ENCODE peak calls at places on chromosomes 5 and 9, in eight cellular contexts. P is neural progenitor cell, B is mammary epithelial cell, Z is IMR-90, F is MM.1S, S is GM23248, M is OCI-LY7, E is GM23338. I is an unnamed sample.

GRCh38 chr9:94944623-94945022 is 218.1 kb downstream of the AOPEP start:
- DNase-seq in P (no peak), B (no peak), Z (peak), F (no peak), S (peak), M (no peak), E (no peak), I (no peak)

GRCh38 chr5:95669540-95669939 is 13.3 kb downstream of the SPATA9 start:
- DNase-seq in P (no peak), B (no peak), Z (peak), F (no peak), S (peak), M (no peak), E (no peak), I (no peak)

GRCh38 chr5:392431-392988 is 50.5 kb upstream of the EXOC3 start:
- DNase-seq in P (no peak), B (peak), Z (peak), F (no peak), S (peak), M (peak), E (peak), I (no peak)

GRCh38 chr5:54883374-54884194 is 101.8 kb downstream of the ESM1 start:
- DNase-seq in P (peak), B (no peak), Z (peak), F (no peak), S (peak), M (no peak), E (peak), I (no peak)

GRCh38 chr9:121725008-121725795 is 73.8 kb downstream of the DAB2IP start:
- DNase-seq in P (no peak), B (peak), Z (peak), F (no peak), S (peak), M (no peak), E (no peak), I (no peak)

GRCh38 chr5:151743535-151743934 is 14.9 kb downstream of the ATOX1 start:
- DNase-seq in P (no peak), B (no peak), Z (peak), F (no peak), S (peak), M (no peak), E (no peak), I (no peak)

GRCh38 chr5:111742595-111742994 is 14.4 kb downstream of the NREP start:
- DNase-seq in P (no peak), B (no peak), Z (peak), F (no peak), S (peak), M (no peak), E (no peak), I (no peak)

GRCh38 chr9:120099064-120099463 is 480.9 kb downstream of the CDK5RAP2 start:
- DNase-seq in P (no peak), B (no peak), Z (no peak), F (no peak), S (no peak), M (no peak), E (no peak), I (no peak)

GRCh38 chr9:70479880-70480291 is 65.4 kb upstream of the KLF9 start:
- DNase-seq in P (peak), B (no peak), Z (peak), F (no peak), S (peak), M (no peak), E (peak), I (peak)

GRCh38 chr9:15298362-15298761 is 8.7 kb downstream of the TTC39B start:
- DNase-seq in P (no peak), B (no peak), Z (no peak), F (no peak), S (no peak), M (no peak), E (no peak), I (no peak)

GRCh38 chr5:177491429-177491945 is 5.9 kb downstream of the PDLIM7 start:
- DNase-seq in P (peak), B (peak), Z (no peak), F (peak), S (peak), M (peak), E (peak), I (no peak)

GRCh38 chr5:138975098-138975847 is 100.1 kb upstream of the LRRTM2 start:
- DNase-seq in P (no peak), B (no peak), Z (peak), F (no peak), S (peak), M (no peak), E (no peak), I (no peak)

GRCh38 chr5:115873392-115873791 is 31.7 kb downstream of the AP3S1 start:
- DNase-seq in P (no peak), B (peak), Z (peak), F (no peak), S (peak), M (no peak), E (no peak), I (peak)

DNA sequence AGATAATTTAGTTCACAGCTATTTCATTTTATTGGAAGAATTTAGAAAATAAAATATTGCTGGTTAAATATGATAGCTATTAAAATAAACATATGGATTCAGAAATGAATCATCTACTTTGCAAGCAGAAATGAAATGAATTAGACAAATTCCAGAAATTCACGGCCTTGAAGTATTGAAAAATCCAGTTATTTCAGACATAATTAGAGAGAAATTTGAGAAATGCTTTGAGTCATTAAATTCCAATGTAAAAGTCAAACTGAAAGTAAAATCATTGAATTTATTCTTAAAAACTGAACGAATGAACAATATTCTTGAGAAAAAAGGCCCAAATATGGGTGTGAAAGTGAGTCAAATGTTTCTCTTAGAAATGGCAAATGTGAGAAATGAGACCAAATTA is 632.6 kb upstream of the EDIL3 start:
- DNase-seq in P (no peak), B (no peak), Z (peak), F (no peak), S (no peak), M (no peak), E (no peak), I (no peak)
- H2AFZ ChIP-seq in P (no peak), B (no peak), Z (no peak), F (no peak), S (no peak), M (no peak), E (no peak), I (no peak)

GRCh38 chr9:93059097-93059959 is 827 bp downstream of the SUSD3 start:
- DNase-seq in P (no peak), B (no peak), Z (no peak), F (peak), S (no peak), M (peak), E (no peak), I (no peak)

GRCh38 chr9:93061791-93062299 is 3.3 kb downstream of the SUSD3 start:
- DNase-seq in P (peak), B (no peak), Z (no peak), F (peak), S (no peak), M (peak), E (peak), I (no peak)

GRCh38 chr9:93059960-93060591 is 1.6 kb downstream of the SUSD3 start:
- DNase-seq in P (no peak), B (no peak), Z (no peak), F (no peak), S (no peak), M (no peak), E (peak), I (no peak)

GRCh38 chr9:93061260-93061751 is 2.8 kb downstream of the SUSD3 start:
- DNase-seq in P (no peak), B (no peak), Z (no peak), F (no peak), S (no peak), M (no peak), E (no peak), I (no peak)

GRCh38 chr9:93060746-93061259 is 2.3 kb downstream of the SUSD3 start:
- DNase-seq in P (no peak), B (no peak), Z (peak), F (no peak), S (peak), M (peak), E (no peak), I (no peak)
- H2AFZ ChIP-seq in P (no peak), B (no peak), Z (peak), F (no peak), S (peak), M (no peak), E (no peak), I (no peak)

DNA sequence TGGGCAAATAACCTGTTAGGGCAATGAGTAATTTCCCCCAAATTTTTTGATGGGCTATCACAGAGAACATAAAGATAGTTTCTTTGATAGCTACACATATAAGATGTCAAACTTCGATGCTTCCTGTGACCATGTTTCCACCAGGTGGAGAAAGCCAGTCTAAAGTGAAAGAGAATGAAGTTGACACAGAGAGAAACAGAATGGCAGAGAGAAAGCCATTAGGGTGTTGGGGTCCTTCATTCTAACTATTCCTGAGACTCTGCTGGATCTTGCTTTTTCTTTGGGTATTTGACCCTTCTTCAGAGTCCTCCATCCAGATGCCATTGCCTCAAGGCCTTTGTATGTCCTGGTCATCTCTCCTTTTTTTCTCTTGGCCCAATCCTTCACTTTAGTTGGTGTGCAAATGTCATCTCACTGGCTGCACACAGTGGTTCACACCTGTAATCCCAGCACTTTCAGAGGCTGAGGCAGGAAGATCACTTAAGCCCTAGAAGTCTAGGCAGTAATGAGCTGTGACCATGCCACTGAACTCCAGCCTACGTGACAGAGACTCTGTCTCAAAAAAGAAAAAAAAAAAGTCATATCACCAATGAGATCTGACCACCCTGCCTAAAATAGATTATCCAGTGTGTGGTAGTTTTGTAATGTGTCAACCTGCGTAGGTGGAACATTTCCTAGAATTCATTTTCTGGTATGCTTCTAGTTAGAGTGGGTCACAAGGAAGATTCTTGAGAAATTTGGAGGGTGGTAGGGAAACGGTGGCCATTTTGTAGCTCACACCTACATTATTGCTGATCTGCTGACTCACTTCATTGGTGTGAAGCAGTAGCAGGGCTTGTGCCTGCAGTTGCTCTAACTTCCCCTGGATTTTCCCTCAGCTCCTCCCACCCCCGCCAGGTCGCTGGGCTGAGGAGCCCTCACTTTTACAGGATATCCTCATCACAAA is 20.8 kb upstream of the KIF2A start:
- DNase-seq in P (no peak), B (no peak), Z (no peak), F (no peak), S (no peak), M (no peak), E (no peak), I (no peak)
- H2AFZ ChIP-seq in P (no peak), B (no peak), Z (no peak), F (no peak), S (no peak), M (no peak), E (peak), I (no peak)

GRCh38 chr5:130063603-130064002 is 159.3 kb downstream of the CHSY3 start:
- DNase-seq in P (no peak), B (no peak), Z (no peak), F (no peak), S (no peak), M (no peak), E (peak), I (no peak)
- H2AFZ ChIP-seq in P (no peak), B (no peak), Z (no peak), F (no peak), S (no peak), M (no peak), E (no peak), I (no peak)

DNA sequence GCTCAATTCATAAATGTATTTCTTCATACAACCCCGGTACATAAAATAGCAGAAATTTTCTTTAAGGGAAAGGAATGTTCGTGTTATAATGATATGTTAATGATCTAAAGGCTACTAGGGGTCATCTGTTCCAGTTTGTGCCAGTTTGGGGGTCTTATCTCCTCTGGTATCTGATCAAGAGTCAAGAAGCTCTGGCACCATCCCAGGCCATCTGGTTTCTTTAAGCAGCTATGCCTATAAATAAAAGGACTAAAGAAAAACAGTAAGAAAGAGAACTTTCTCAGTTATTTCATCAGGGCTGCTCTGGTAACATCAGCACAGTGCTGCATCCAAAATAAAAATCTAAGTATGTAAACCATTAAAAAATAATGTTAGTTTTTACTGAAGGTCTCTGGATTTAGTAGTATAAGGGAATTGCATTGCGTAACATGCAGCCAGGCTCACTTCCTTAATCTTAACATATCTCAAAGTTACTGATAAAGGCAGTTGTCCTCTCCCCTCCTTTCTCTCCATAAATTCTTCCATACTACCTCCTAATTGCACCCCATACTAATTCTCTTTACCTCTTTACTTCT is 185.0 kb downstream of the NR2F1-AS1 start:
- DNase-seq in P (no peak), B (no peak), Z (peak), F (no peak), S (no peak), M (no peak), E (no peak), I (no peak)
- H2AFZ ChIP-seq in P (no peak), B (no peak), Z (no peak), F (no peak), S (no peak), M (no peak), E (no peak), I (no peak)